ENCODE peak calls at places on chromosome 20, in eight cellular contexts. M, R, T, W, F, D, Z and J are unnamed samples.

GRCh38 chr20:62335532-62335931 is 31.6 kb downstream of the LAMA5 start:
- DNase-seq in M (no peak), R (no peak), T (no peak), W (no peak), F (no peak), D (peak), Z (no peak), J (no peak)

GRCh38 chr20:51767018-51767866 is 948 bp downstream of the ATP9A start:
- DNase-seq in M (peak), R (peak), T (peak), W (peak), F (peak), D (peak), Z (peak), J (peak)

GRCh38 chr20:38203337-38204003 is 38.4 kb upstream of the TGM2 start:
- DNase-seq in M (no peak), R (no peak), T (no peak), W (no peak), F (no peak), D (no peak), Z (peak), J (no peak)

GRCh38 chr20:38434310-38434741 is 802 bp downstream of the SNHG17 start:
- DNase-seq in M (peak), R (no peak), T (no peak), W (no peak), F (no peak), D (no peak), Z (no peak), J (no peak)

GRCh38 chr20:50750145-50750671 is 18.8 kb downstream of the PARD6B start:
- DNase-seq in M (no peak), R (no peak), T (no peak), W (no peak), F (no peak), D (no peak), Z (no peak), J (no peak)

GRCh38 chr20:43590036-43590391 is 723 bp upstream of the IFT52 start:
- DNase-seq in M (no peak), R (peak), T (peak), W (no peak), F (no peak), D (no peak), Z (no peak), J (no peak)

GRCh38 chr20:17495826-17496225 is 35.4 kb downstream of the BFSP1 start:
- DNase-seq in M (no peak), R (no peak), T (no peak), W (no peak), F (no peak), D (no peak), Z (no peak), J (no peak)

GRCh38 chr20:62977613-62978558 is 25.4 kb downstream of the SLC17A9 start:
- DNase-seq in M (no peak), R (no peak), T (no peak), W (no peak), F (no peak), D (no peak), Z (no peak), J (no peak)

GRCh38 chr20:62344782-62345181 is 22.3 kb downstream of the LAMA5 start:
- DNase-seq in M (no peak), R (no peak), T (no peak), W (no peak), F (no peak), D (no peak), Z (no peak), J (no peak)

GRCh38 chr20:62063601-62063980 is 2.1 kb downstream of the TAF4 start:
- DNase-seq in M (no peak), R (no peak), T (no peak), W (no peak), F (no peak), D (no peak), Z (no peak), J (no peak)

GRCh38 chr20:24134284-24134683 is 145.7 kb upstream of the GGTLC1 start:
- DNase-seq in M (no peak), R (no peak), T (no peak), W (peak), F (peak), D (no peak), Z (no peak), J (no peak)

GRCh38 chr20:48329676-48330644 is 497.8 kb downstream of the PREX1 start:
- DNase-seq in M (peak), R (no peak), T (peak), W (no peak), F (no peak), D (no peak), Z (no peak), J (no peak)
- TF ChIP-seq CTCF in M (peak), R (no peak), T (no peak), W (peak), F (no peak), D (no peak), Z (no peak), J (no peak)

DNA sequence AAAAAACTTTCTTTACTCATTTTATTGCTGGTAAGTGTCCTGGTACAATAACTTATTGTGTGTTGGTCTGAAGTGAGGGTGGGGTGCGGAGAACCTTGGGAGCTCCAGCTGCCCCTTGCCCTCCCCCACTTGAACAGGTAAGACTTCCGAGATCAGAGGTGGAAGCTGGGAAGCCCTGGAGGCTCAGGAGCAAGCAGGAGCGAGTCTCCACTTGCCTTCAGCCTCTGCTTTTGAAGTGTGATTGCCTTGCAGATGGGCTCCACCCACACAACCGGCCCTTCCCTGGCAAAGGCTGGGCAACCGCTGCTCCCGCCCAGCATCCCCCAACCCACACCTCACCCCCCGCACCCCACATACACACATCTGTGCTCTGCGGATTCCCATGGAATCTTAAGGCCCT is 179.6 kb downstream of the TFAP2C start:
- DNase-seq in M (no peak), R (no peak), T (no peak), W (peak), F (no peak), D (no peak), Z (no peak), J (no peak)
- TF ChIP-seq CTCF in M (no peak), R (no peak), T (no peak), W (no peak), F (no peak), D (no peak), Z (no peak), J (no peak)

GRCh38 chr20:21027569-21027968 is 78.6 kb downstream of the LINC00237 start:
- DNase-seq in M (no peak), R (no peak), T (peak), W (no peak), F (no peak), D (no peak), Z (no peak), J (no peak)
- TF ChIP-seq CTCF in M (peak), R (no peak), T (no peak), W (no peak), F (no peak), D (no peak), Z (no peak), J (no peak)

DNA sequence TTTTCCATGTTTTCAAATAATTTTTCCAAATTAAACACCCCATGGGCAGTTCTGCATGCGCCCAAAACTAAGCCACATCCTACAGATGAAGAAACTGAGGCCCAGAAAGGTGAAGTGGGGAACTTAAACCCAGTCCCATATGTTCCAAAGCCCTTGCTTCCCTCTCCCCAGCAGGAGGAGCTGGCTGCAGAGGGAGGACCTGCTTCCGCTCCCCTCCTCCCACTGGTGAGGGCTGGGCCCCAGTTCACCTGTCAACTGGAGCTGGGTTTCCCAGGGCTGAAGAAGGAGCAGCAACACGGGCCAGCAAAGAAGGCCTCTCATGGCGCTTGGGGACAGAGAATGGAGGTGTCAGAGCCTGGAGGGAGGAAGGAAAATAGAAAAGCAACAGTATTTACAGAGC is 1.4 kb upstream of the RBPJL start:
- DNase-seq in M (no peak), R (no peak), T (peak), W (no peak), F (peak), D (no peak), Z (no peak), J (no peak)
- TF ChIP-seq CTCF in M (no peak), R (no peak), T (no peak), W (peak), F (peak), D (no peak), Z (no peak), J (no peak)